ENCODE peak calls at places on chromosomes 11 and 22, in eight cellular contexts. J, X, K, A, V, L, H and S are unnamed samples.

GRCh38 chr11:64342869-64343739 is 3.1 kb downstream of the CCDC88B start:
- DNase-seq in J (no peak), X (peak; percentile 51), K (no peak), A (no peak), V (no peak), L (no peak), H (no peak), S (no peak)

GRCh38 chr11:126280595-126280994 is 2.3 kb upstream of the TIRAP start:
- DNase-seq in J (no peak), X (no peak), K (no peak), A (no peak), V (no peak), L (no peak), H (no peak), S (no peak)

GRCh38 chr11:45805305-45806071 is 539 bp downstream of the SLC35C1 start:
- DNase-seq in J (no peak), X (no peak), K (no peak), A (no peak), V (no peak), L (no peak), H (no peak), S (no peak)

GRCh38 chr11:46064221-46064620 is 57.0 kb downstream of the PHF21A start:
- DNase-seq in J (no peak), X (no peak), K (no peak), A (no peak), V (no peak), L (no peak), H (no peak), S (no peak)

GRCh38 chr11:10500757-10501684 is 40.0 kb downstream of the RNF141 start:
- DNase-seq in J (no peak), X (no peak), K (no peak), A (no peak), V (no peak), L (no peak), H (peak; percentile 32), S (no peak)

GRCh38 chr11:57094206-57094940 is 87.4 kb upstream of the LRRC55 start:
- DNase-seq in J (no peak), X (no peak), K (no peak), A (no peak), V (no peak), L (no peak), H (no peak), S (no peak)

GRCh38 chr22:39475902-39476301 is 19.1 kb downstream of the MGAT3 start:
- DNase-seq in J (no peak), X (no peak), K (no peak), A (no peak), V (no peak), L (no peak), H (no peak), S (no peak)

GRCh38 chr22:38240734-38241252 is 32.0 kb downstream of the TMEM184B start:
- DNase-seq in J (no peak), X (no peak), K (no peak), A (no peak), V (no peak), L (no peak), H (peak; percentile 82), S (no peak)

GRCh38 chr11:86983071-86983488 is 27.9 kb upstream of the FZD4 start:
- DNase-seq in J (no peak), X (no peak), K (no peak), A (no peak), V (no peak), L (no peak), H (no peak), S (no peak)

GRCh38 chr11:20561915-20562314 is 37.5 kb upstream of the SLC6A5 start:
- DNase-seq in J (no peak), X (no peak), K (no peak), A (no peak), V (no peak), L (no peak), H (no peak), S (no peak)

GRCh38 chr11:63920870-63921417 is 4.0 kb upstream of the RCOR2 start:
- DNase-seq in J (peak; percentile 49), X (no peak), K (no peak), A (peak; percentile 55), V (no peak), L (no peak), H (peak; percentile 69), S (no peak)